ENCODE peak calls at places on chromosomes 12 and 14, in five cellular contexts. J, Q, H, M and A are unnamed samples.

GRCh38 chr12:132018193-132018916 is 68.6 kb downstream of the EP400 start:
- DNase-seq in J (no peak), Q (no peak), H (no peak), M (no peak), A (no peak)

GRCh38 chr14:93295541-93296220 is 37.2 kb downstream of the BTBD7 start:
- DNase-seq in J (no peak), Q (no peak), H (no peak), M (no peak), A (no peak)

GRCh38 chr14:78595797-78596196 is 425.6 kb downstream of the NRXN3 start:
- DNase-seq in J (peak; percentile 52), Q (no peak), H (no peak), M (no peak), A (no peak)

GRCh38 chr12:101172316-101172715 is 37.7 kb downstream of the SLC5A8 start:
- DNase-seq in J (peak; percentile 86), Q (no peak), H (no peak), M (no peak), A (no peak)

GRCh38 chr12:43277630-43278267 is 274.3 kb downstream of the ADAMTS20 start:
- DNase-seq in J (no peak), Q (no peak), H (no peak), M (no peak), A (no peak)

GRCh38 chr14:34711169-34711568 is 3.2 kb downstream of the CFL2 start:
- DNase-seq in J (no peak), Q (no peak), H (no peak), M (peak; percentile 26), A (no peak)

GRCh38 chr12:85043829-85044228 is 7.7 kb downstream of the LRRIQ1 start:
- DNase-seq in J (no peak), Q (no peak), H (no peak), M (no peak), A (no peak)

GRCh38 chr12:105733579-105733978 is 403.1 kb downstream of the C12orf75 start:
- DNase-seq in J (no peak), Q (no peak), H (no peak), M (no peak), A (no peak)

GRCh38 chr12:1781770-1782169 is 38.6 kb upstream of the LRTM2 start:
- DNase-seq in J (peak; percentile 27), Q (no peak), H (no peak), M (no peak), A (no peak)

GRCh38 chr12:6551063-6551461 is 4.8 kb downstream of the IFFO1 start:
- DNase-seq in J (no peak), Q (peak; percentile 84), H (no peak), M (no peak), A (peak; percentile 77)

GRCh38 chr12:112256780-112257179 is 125.5 kb downstream of the HECTD4 start:
- DNase-seq in J (peak; percentile 54), Q (no peak), H (no peak), M (no peak), A (no peak)

GRCh38 chr12:112266473-112266872 is 115.8 kb downstream of the HECTD4 start:
- DNase-seq in J (no peak), Q (no peak), H (no peak), M (no peak), A (no peak)

GRCh38 chr12:112258926-112259325 is 123.3 kb downstream of the HECTD4 start:
- DNase-seq in J (no peak), Q (no peak), H (no peak), M (no peak), A (no peak)

GRCh38 chr12:112261559-112261958 is 120.7 kb downstream of the HECTD4 start:
- DNase-seq in J (peak; percentile 72), Q (no peak), H (no peak), M (peak; percentile 24), A (no peak)
- TF ChIP-seq CTCF in J (peak; percentile 58), Q (no peak), H (no peak), M (peak; percentile 27), A (no peak)

DNA sequence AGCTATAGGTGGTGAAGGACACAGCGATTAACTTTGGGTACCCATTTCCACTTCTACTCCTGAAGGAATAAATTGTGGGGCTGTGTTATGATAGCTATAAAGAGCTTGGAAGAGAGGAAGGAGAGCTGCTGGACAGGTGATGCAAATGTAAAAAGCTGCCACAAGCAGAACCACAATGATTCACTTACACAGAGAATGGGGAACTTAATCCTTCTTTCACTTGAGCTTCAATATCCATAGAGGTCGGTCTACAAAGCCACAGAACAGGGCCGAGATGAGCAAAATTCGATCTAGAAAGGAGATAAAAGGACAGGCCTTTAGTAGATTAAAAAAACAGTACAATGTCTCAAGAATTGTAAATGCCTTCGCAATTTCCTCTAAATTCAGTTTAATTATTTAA is 831.1 kb downstream of the LRFN5 start:
- DNase-seq in J (no peak), Q (no peak), H (no peak), M (no peak), A (no peak)
- H3K4me3 ChIP-seq in J (no peak overlapping the region), Q (no peak overlapping the region), H (no peak overlapping the region), M (no peak overlapping the region), A (no peak overlapping the region)

GRCh38 chr12:89756638-89757321 is 48.1 kb upstream of the ATP2B1 start:
- DNase-seq in J (no peak), Q (no peak), H (no peak), M (no peak), A (peak; percentile 9)
- H3K4me1 ChIP-seq in J (no peaks in the 10 kb centered on the region), Q (no peaks in the 10 kb centered on the region), H (no peaks in the 10 kb centered on the region), M (no peaks in the 10 kb centered on the region), A (no peaks in the 10 kb centered on the region)

DNA sequence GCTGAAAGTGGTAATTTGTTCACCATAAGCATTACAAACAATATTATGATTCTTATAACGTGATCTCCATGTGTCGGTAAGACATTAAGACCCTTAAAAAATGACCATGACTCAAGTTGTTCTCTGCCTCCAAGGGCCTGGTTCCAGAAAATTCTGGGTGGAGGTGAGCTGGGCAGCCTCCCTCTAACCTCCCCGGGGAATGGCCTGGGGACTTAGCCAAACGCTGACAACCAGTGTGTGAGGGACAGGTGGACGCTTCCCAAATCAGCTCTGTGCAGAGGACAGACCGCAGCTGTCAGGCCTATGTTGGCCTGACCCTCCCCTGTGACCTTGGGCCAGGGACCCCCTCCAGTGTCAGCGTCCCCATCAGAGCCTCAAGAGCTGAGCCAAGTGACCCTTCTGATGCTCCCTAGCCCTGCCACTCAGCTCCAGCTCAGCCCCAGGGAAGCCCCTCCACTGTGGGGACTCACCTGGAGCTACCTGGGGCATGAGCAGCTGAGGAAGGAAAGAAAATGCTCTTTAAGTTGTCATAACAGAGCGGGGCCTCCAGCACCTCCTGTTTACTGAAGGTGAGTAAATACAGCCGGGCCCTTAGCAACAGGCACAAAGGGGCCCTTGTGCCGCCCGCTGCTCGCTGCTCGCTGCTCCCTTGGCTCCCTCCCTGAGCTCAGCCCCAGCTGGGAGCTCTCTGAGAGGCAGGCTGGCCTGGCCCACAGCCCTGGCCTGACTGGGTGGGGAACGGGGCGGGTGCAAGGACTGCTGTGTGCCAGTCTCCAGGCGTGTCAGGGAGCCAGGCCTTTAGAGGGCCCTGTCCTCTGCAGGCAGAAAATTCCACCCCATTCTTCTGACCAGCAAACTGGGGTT is 116.6 kb downstream of the CALM1 start:
- DNase-seq in J (peak; percentile 75), Q (peak; percentile 94), H (peak; percentile 47), M (no peak), A (peak; percentile 85)
- TF ChIP-seq CTCF in J (no peak), Q (no peak), H (no peak), M (no peak), A (no peak)

DNA sequence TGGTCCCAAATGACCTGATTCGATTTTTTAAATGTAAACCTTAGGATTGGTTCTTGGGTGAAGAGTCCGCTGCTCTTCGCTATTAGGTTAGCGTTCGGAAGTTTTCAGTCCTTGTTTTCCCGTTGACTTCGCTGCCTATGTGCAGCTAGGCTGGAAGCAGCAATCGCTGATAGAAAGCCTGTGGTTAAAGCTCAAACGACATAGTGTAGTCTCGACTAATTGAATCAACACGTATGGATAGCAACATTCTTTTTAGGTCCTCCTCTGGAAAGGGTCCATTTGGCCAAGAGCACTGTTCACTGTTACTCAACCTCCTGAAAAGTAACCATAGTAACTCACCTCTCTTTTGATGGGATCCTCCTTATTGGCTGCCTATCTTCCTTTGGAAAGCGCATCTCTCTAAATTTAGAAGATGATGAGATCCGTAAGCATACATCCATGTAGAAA is 355.5 kb downstream of the SNAPC1 start:
- DNase-seq in J (no peak), Q (no peak), H (no peak), M (no peak), A (no peak)
- H3K4me3 ChIP-seq in J (peak overlapping the region; percentile 79), Q (peak overlapping the region; percentile 21), H (no peak overlapping the region), M (no peak overlapping the region), A (peak overlapping the region; percentile 44)

GRCh38 chr14:104557766-104558165 is 21.8 kb upstream of the C14orf180 start:
- DNase-seq in J (no peak), Q (peak; percentile 59), H (no peak), M (no peak), A (no peak)
- H3K4me1 ChIP-seq in J (no peaks in the 10 kb centered on the region), Q (peaks cover 13% of the 10 kb centered on the region), H (no peaks in the 10 kb centered on the region), M (no peaks in the 10 kb centered on the region), A (no peaks in the 10 kb centered on the region)

GRCh38 chr14:39015360-39015961 is 87.6 kb downstream of the SEC23A start:
- DNase-seq in J (peak; percentile 75), Q (no peak), H (no peak), M (no peak), A (no peak)
- TF ChIP-seq CTCF in J (peak; percentile 98), Q (peak; percentile 71), H (peak; percentile 65), M (peak; percentile 59), A (peak; percentile 88)

GRCh38 chr12:21502872-21503271 is 1.3 kb downstream of the GOLT1B start:
- DNase-seq in J (peak; percentile 8), Q (no peak), H (no peak), M (no peak), A (no peak)
- H3K4me3 ChIP-seq in J (peak overlapping the region; percentile 73), Q (peak overlapping the region; percentile 86), H (peak overlapping the region; percentile 76), M (peak overlapping the region; percentile 98), A (peak overlapping the region; percentile 98)

DNA sequence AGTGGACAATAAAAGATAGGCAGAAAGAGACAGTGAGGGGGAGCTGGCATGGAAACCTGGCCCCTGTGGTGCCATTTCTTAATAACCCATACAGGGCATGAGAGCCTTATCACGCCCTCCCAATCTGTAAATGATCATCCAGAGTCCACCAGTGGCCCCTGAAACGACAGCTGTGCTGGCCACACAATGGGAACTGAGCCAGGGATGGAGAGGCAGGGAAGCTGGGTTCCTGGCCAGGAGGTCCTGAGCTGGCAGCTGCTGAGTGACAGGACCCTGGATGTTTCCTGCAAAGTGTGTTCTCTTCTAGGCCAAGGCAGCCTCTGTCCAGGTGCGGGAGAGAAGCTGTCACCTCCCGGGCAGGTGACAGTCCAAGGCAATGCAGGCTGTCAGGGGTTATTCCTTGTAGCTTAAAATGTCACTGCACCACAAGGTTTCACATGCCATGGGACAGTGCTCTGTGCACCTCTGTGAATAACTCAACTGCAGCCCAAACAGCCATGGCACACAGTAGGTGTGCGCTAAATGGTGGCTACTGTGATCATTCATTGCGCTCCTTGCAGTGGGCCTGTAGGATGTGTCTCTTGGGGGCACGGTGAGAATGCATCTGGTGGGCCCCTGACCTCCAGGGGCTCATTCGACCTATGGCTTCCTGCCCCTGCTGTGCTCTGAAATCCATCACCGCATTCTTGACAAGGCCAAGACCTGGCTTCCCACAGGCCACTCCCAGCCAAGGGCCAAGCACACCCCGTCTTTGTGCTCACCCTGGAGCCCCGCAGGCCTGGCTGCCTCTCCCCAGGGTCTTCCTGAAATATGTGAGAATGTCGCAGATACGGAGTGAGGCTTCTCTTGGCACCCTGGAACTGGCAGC is 46.3 kb upstream of the BCL11B start:
- DNase-seq in J (peak; percentile 47), Q (no peak), H (no peak), M (no peak), A (no peak)
- H3K4me1 ChIP-seq in J (no peaks in the 10 kb centered on the region), Q (peaks cover 13% of the 10 kb centered on the region), H (no peaks in the 10 kb centered on the region), M (no peaks in the 10 kb centered on the region), A (no peaks in the 10 kb centered on the region)